ENCODE peak calls at places on chromosomes 1 and 21, in six cellular contexts. One of them, this sample, is unnamed.

GRCh38 chr21:46051379-46051770 is 46.5 kb upstream of the COL6A2 start:
- DNase-seq in NCI-H524: no peak
- DNase-seq in T-cell: no peak
- DNase-seq in NCI-H446 treated with DMSO at 0.1 percent for 48 hours: no peak
- DNase-seq in kidney tubule cell: no peak
- DNase-seq in left ventricle myocardium inferior: no peak
- DNase-seq in this sample: no peak

GRCh38 chr1:168442931-168443330 is 100.9 kb downstream of the XCL2 start:
- DNase-seq in NCI-H524: peak; percentile 55
- DNase-seq in T-cell: no peak
- DNase-seq in NCI-H446 treated with DMSO at 0.1 percent for 48 hours: no peak
- DNase-seq in kidney tubule cell: no peak
- DNase-seq in left ventricle myocardium inferior: no peak
- DNase-seq in this sample: no peak

GRCh38 chr1:36178479-36179219 is 22.7 kb downstream of the MAP7D1 start:
- DNase-seq in NCI-H524: no peak
- DNase-seq in T-cell: no peak
- DNase-seq in NCI-H446 treated with DMSO at 0.1 percent for 48 hours: no peak
- DNase-seq in kidney tubule cell: no peak
- DNase-seq in left ventricle myocardium inferior: peak; percentile 59
- DNase-seq in this sample: no peak

GRCh38 chr21:29219165-29219770 is 79.5 kb upstream of the BACH1 start:
- DNase-seq in NCI-H524: no peak
- DNase-seq in T-cell: no peak
- DNase-seq in NCI-H446 treated with DMSO at 0.1 percent for 48 hours: no peak
- DNase-seq in kidney tubule cell: no peak
- DNase-seq in left ventricle myocardium inferior: no peak
- DNase-seq in this sample: no peak

GRCh38 chr1:111234866-111235265 is 7.4 kb downstream of the CHI3L2 start:
- DNase-seq in NCI-H524: no peak
- DNase-seq in T-cell: no peak
- DNase-seq in NCI-H446 treated with DMSO at 0.1 percent for 48 hours: no peak
- DNase-seq in kidney tubule cell: peak; percentile 83
- DNase-seq in left ventricle myocardium inferior: no peak
- DNase-seq in this sample: no peak

GRCh38 chr1:205936846-205937707 is 6.2 kb downstream of the SLC26A9 start:
- DNase-seq in NCI-H524: no peak
- DNase-seq in T-cell: no peak
- DNase-seq in NCI-H446 treated with DMSO at 0.1 percent for 48 hours: no peak
- DNase-seq in kidney tubule cell: peak; percentile 80
- DNase-seq in left ventricle myocardium inferior: no peak
- DNase-seq in this sample: no peak

GRCh38 chr1:246064891-246065290 is 442.2 kb downstream of the SMYD3 start:
- DNase-seq in NCI-H524: no peak
- DNase-seq in T-cell: no peak
- DNase-seq in NCI-H446 treated with DMSO at 0.1 percent for 48 hours: no peak
- DNase-seq in kidney tubule cell: no peak
- DNase-seq in left ventricle myocardium inferior: no peak
- DNase-seq in this sample: no peak

GRCh38 chr21:34302496-34302895 is 61.3 kb upstream of the KCNE2 start:
- DNase-seq in NCI-H524: no peak
- DNase-seq in T-cell: no peak
- DNase-seq in NCI-H446 treated with DMSO at 0.1 percent for 48 hours: no peak
- DNase-seq in kidney tubule cell: no peak
- DNase-seq in left ventricle myocardium inferior: no peak
- DNase-seq in this sample: no peak

GRCh38 chr1:205279986-205280385 is 41.6 kb downstream of the NUAK2 start:
- DNase-seq in NCI-H524: no peak
- DNase-seq in T-cell: peak; percentile 18
- DNase-seq in NCI-H446 treated with DMSO at 0.1 percent for 48 hours: no peak
- DNase-seq in kidney tubule cell: peak; percentile 72
- DNase-seq in left ventricle myocardium inferior: no peak
- DNase-seq in this sample: no peak

GRCh38 chr1:26852701-26853100 is 10.2 kb upstream of the SFN start:
- DNase-seq in NCI-H524: no peak
- DNase-seq in T-cell: no peak
- DNase-seq in NCI-H446 treated with DMSO at 0.1 percent for 48 hours: no peak
- DNase-seq in kidney tubule cell: no peak
- DNase-seq in left ventricle myocardium inferior: no peak
- DNase-seq in this sample: no peak

GRCh38 chr1:155320661-155321576 is at the start of gene RUSC1:
- DNase-seq in NCI-H524: no peak
- DNase-seq in T-cell: peak; percentile 70
- DNase-seq in NCI-H446 treated with DMSO at 0.1 percent for 48 hours: no peak
- DNase-seq in kidney tubule cell: peak; percentile 47
- DNase-seq in left ventricle myocardium inferior: peak; percentile 89
- DNase-seq in this sample: peak; percentile 96

GRCh38 chr1:248847956-248848561 is 10.0 kb downstream of the ZNF672 start:
- DNase-seq in NCI-H524: no peak
- DNase-seq in T-cell: no peak
- DNase-seq in NCI-H446 treated with DMSO at 0.1 percent for 48 hours: no peak
- DNase-seq in kidney tubule cell: no peak
- DNase-seq in left ventricle myocardium inferior: no peak
- DNase-seq in this sample: no peak

GRCh38 chr21:42991992-42992740 is 17.8 kb downstream of the PKNOX1 start:
- DNase-seq in NCI-H524: no peak
- DNase-seq in T-cell: no peak
- DNase-seq in NCI-H446 treated with DMSO at 0.1 percent for 48 hours: no peak
- DNase-seq in kidney tubule cell: peak; percentile 88
- DNase-seq in left ventricle myocardium inferior: peak; percentile 74
- DNase-seq in this sample: peak; percentile 87

GRCh38 chr1:208420696-208421095 is 176.5 kb upstream of the PLXNA2 start:
- DNase-seq in NCI-H524: no peak
- DNase-seq in T-cell: no peak
- DNase-seq in NCI-H446 treated with DMSO at 0.1 percent for 48 hours: no peak
- DNase-seq in kidney tubule cell: no peak
- DNase-seq in left ventricle myocardium inferior: no peak
- DNase-seq in this sample: no peak

GRCh38 chr1:51736702-51737101 is 119.8 kb downstream of the OSBPL9 start:
- DNase-seq in NCI-H524: no peak
- DNase-seq in T-cell: no peak
- DNase-seq in NCI-H446 treated with DMSO at 0.1 percent for 48 hours: peak; percentile 3
- DNase-seq in kidney tubule cell: peak; percentile 86
- DNase-seq in left ventricle myocardium inferior: no peak
- DNase-seq in this sample: no peak

GRCh38 chr1:37474697-37475379 is 458 bp downstream of the ZC3H12A start:
- DNase-seq in NCI-H524: no peak
- DNase-seq in T-cell: no peak
- DNase-seq in NCI-H446 treated with DMSO at 0.1 percent for 48 hours: no peak
- DNase-seq in kidney tubule cell: no peak
- DNase-seq in left ventricle myocardium inferior: no peak
- DNase-seq in this sample: peak; percentile 82

This sample was measured in right cardiac atrium.